ENCODE peak calls at places on chromosome 4, in nine cellular contexts. One of them, this sample, is unnamed.

GRCh38 chr4:169621754-169622481 is 1.5 kb downstream of the CLCN3 start:
- DNase-seq in left ventricle myocardium inferior: no peak
- DNase-seq in CD8-positive, alpha-beta T cell: no peak
- DNase-seq in suprapubic skin: no peak
- DNase-seq in heart right ventricle: no peak
- DNase-seq in ovary: no peak
- DNase-seq in psoas muscle: no peak
- DNase-seq in Panc1: peak; percentile 32
- DNase-seq in left lung: no peak
- DNase-seq in this sample: no peak

GRCh38 chr4:2860391-2861348 is 17.0 kb downstream of the ADD1 start:
- DNase-seq in left ventricle myocardium inferior: peak; percentile 67
- DNase-seq in CD8-positive, alpha-beta T cell: no peak
- DNase-seq in suprapubic skin: no peak
- DNase-seq in heart right ventricle: peak; percentile 61
- DNase-seq in ovary: no peak
- DNase-seq in psoas muscle: no peak
- DNase-seq in Panc1: no peak
- DNase-seq in left lung: no peak
- DNase-seq in this sample: no peak

GRCh38 chr4:13917010-13917409 is 289.5 kb upstream of the BOD1L1 start:
- DNase-seq in left ventricle myocardium inferior: no peak
- DNase-seq in CD8-positive, alpha-beta T cell: no peak
- DNase-seq in suprapubic skin: no peak
- DNase-seq in heart right ventricle: no peak
- DNase-seq in ovary: no peak
- DNase-seq in psoas muscle: no peak
- DNase-seq in Panc1: no peak
- DNase-seq in left lung: no peak
- DNase-seq in this sample: no peak

GRCh38 chr4:105871997-105872396 is 23.3 kb upstream of the NPNT start:
- DNase-seq in left ventricle myocardium inferior: no peak
- DNase-seq in CD8-positive, alpha-beta T cell: no peak
- DNase-seq in suprapubic skin: no peak
- DNase-seq in heart right ventricle: no peak
- DNase-seq in ovary: no peak
- DNase-seq in psoas muscle: no peak
- DNase-seq in Panc1: no peak
- DNase-seq in left lung: no peak
- DNase-seq in this sample: no peak

GRCh38 chr4:123878976-123879375 is 482.4 kb downstream of the SPRY1 start:
- DNase-seq in left ventricle myocardium inferior: no peak
- DNase-seq in CD8-positive, alpha-beta T cell: no peak
- DNase-seq in suprapubic skin: no peak
- DNase-seq in heart right ventricle: no peak
- DNase-seq in ovary: no peak
- DNase-seq in psoas muscle: no peak
- DNase-seq in Panc1: no peak
- DNase-seq in left lung: no peak
- DNase-seq in this sample: no peak

GRCh38 chr4:122602277-122603142 is 18.4 kb downstream of the IL21 start:
- DNase-seq in left ventricle myocardium inferior: no peak
- DNase-seq in CD8-positive, alpha-beta T cell: no peak
- DNase-seq in suprapubic skin: no peak
- DNase-seq in heart right ventricle: no peak
- DNase-seq in ovary: no peak
- DNase-seq in psoas muscle: no peak
- DNase-seq in Panc1: no peak
- DNase-seq in left lung: no peak
- DNase-seq in this sample: no peak

GRCh38 chr4:31516520-31516919 is 796.4 kb downstream of the PCDH7 start:
- DNase-seq in left ventricle myocardium inferior: no peak
- DNase-seq in CD8-positive, alpha-beta T cell: no peak
- DNase-seq in suprapubic skin: no peak
- DNase-seq in heart right ventricle: no peak
- DNase-seq in ovary: no peak
- DNase-seq in psoas muscle: no peak
- DNase-seq in Panc1: no peak
- DNase-seq in left lung: no peak
- DNase-seq in this sample: no peak

GRCh38 chr4:150248181-150248580 is 169.9 kb downstream of the DCLK2 start:
- DNase-seq in left ventricle myocardium inferior: no peak
- DNase-seq in CD8-positive, alpha-beta T cell: no peak
- DNase-seq in suprapubic skin: no peak
- DNase-seq in heart right ventricle: no peak
- DNase-seq in ovary: no peak
- DNase-seq in psoas muscle: no peak
- DNase-seq in Panc1: no peak
- DNase-seq in left lung: no peak
- DNase-seq in this sample: no peak

GRCh38 chr4:55398461-55398860 is 2.7 kb downstream of the TMEM165 start:
- DNase-seq in left ventricle myocardium inferior: no peak
- DNase-seq in CD8-positive, alpha-beta T cell: no peak
- DNase-seq in suprapubic skin: no peak
- DNase-seq in heart right ventricle: no peak
- DNase-seq in ovary: no peak
- DNase-seq in psoas muscle: no peak
- DNase-seq in Panc1: no peak
- DNase-seq in left lung: no peak
- DNase-seq in this sample: no peak

GRCh38 chr4:157045507-157046127 is 30.3 kb upstream of the GLRB start:
- DNase-seq in left ventricle myocardium inferior: no peak
- DNase-seq in CD8-positive, alpha-beta T cell: no peak
- DNase-seq in suprapubic skin: no peak
- DNase-seq in heart right ventricle: no peak
- DNase-seq in ovary: no peak
- DNase-seq in psoas muscle: no peak
- DNase-seq in Panc1: peak; percentile 32
- DNase-seq in left lung: no peak
- DNase-seq in this sample: no peak

GRCh38 chr4:87918314-87919058 is 57.0 kb upstream of the SPP1 start:
- DNase-seq in left ventricle myocardium inferior: no peak
- DNase-seq in CD8-positive, alpha-beta T cell: no peak
- DNase-seq in suprapubic skin: no peak
- DNase-seq in heart right ventricle: no peak
- DNase-seq in ovary: no peak
- DNase-seq in psoas muscle: no peak
- DNase-seq in Panc1: no peak
- DNase-seq in left lung: no peak
- DNase-seq in this sample: no peak

GRCh38 chr4:146342600-146343192 is 128.4 kb downstream of the REELD1 start:
- DNase-seq in left ventricle myocardium inferior: no peak
- DNase-seq in CD8-positive, alpha-beta T cell: no peak
- DNase-seq in suprapubic skin: no peak
- DNase-seq in heart right ventricle: no peak
- DNase-seq in ovary: no peak
- DNase-seq in psoas muscle: no peak
- DNase-seq in Panc1: no peak
- DNase-seq in left lung: no peak
- DNase-seq in this sample: no peak

GRCh38 chr4:8857682-8858187 is 13.9 kb downstream of the HMX1 start:
- DNase-seq in left ventricle myocardium inferior: no peak
- DNase-seq in CD8-positive, alpha-beta T cell: no peak
- DNase-seq in suprapubic skin: no peak
- DNase-seq in heart right ventricle: no peak
- DNase-seq in ovary: no peak
- DNase-seq in psoas muscle: no peak
- DNase-seq in Panc1: no peak
- DNase-seq in left lung: no peak
- DNase-seq in this sample: no peak

GRCh38 chr4:104235966-104236365 is 258.7 kb downstream of the CXXC4 start:
- DNase-seq in left ventricle myocardium inferior: no peak
- DNase-seq in CD8-positive, alpha-beta T cell: no peak
- DNase-seq in suprapubic skin: no peak
- DNase-seq in heart right ventricle: no peak
- DNase-seq in ovary: no peak
- DNase-seq in psoas muscle: no peak
- DNase-seq in Panc1: no peak
- DNase-seq in left lung: no peak
- DNase-seq in this sample: no peak

DNA sequence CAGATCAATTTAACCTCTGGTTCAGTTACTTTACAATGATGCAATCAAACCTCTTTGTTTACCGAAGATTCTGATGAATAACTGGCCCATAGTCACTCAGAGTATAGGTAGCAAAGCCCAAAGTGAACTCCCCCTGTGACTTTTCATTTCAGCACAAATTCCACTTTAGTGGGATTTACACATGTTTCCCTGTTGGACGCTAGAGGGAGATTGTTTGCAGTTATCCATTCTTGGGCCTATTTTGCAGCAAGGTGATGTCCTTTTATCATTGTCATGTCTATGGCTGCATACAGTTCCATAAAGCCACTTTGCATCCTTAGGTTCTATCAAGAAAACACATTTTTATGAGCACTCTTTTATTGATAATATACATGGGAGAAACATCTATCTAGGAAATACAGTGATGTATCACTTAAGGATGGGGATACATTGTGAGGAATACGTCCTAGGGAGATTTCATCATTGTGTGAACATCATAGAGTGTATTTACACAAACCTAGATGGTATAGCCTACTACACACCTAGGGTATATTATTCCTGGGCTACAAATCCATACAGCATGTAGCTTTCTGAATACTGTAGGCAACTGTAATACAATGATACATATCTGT is 14.5 kb upstream of the DKK2 start:
- DNase-seq in left ventricle myocardium inferior: no peak
- DNase-seq in CD8-positive, alpha-beta T cell: no peak
- DNase-seq in suprapubic skin: no peak
- DNase-seq in heart right ventricle: no peak
- DNase-seq in ovary: no peak
- DNase-seq in psoas muscle: no peak
- DNase-seq in Panc1: no peak
- DNase-seq in left lung: no peak
- DNase-seq in this sample: no peak
- TF ChIP-seq CTCF in left ventricle myocardium inferior: peak; percentile 51
- TF ChIP-seq CTCF in CD8-positive, alpha-beta T cell: no peak
- TF ChIP-seq CTCF in suprapubic skin: peak; percentile 22
- TF ChIP-seq CTCF in heart right ventricle: peak; percentile 41
- TF ChIP-seq CTCF in ovary: no peak
- TF ChIP-seq CTCF in psoas muscle: peak; percentile 34
- TF ChIP-seq CTCF in Panc1: peak; percentile 50
- TF ChIP-seq CTCF in left lung: no peak
- TF ChIP-seq CTCF in this sample: peak; percentile 40

GRCh38 chr4:80999943-81000342 is 30.6 kb upstream of the BMP3 start:
- DNase-seq in left ventricle myocardium inferior: no peak
- DNase-seq in CD8-positive, alpha-beta T cell: no peak
- DNase-seq in suprapubic skin: no peak
- DNase-seq in heart right ventricle: no peak
- DNase-seq in ovary: no peak
- DNase-seq in psoas muscle: no peak
- DNase-seq in Panc1: no peak
- DNase-seq in left lung: no peak
- DNase-seq in this sample: no peak

GRCh38 chr4:81003549-81004240 is 26.8 kb upstream of the BMP3 start:
- DNase-seq in left ventricle myocardium inferior: no peak
- DNase-seq in CD8-positive, alpha-beta T cell: no peak
- DNase-seq in suprapubic skin: no peak
- DNase-seq in heart right ventricle: no peak
- DNase-seq in ovary: no peak
- DNase-seq in psoas muscle: no peak
- DNase-seq in Panc1: no peak
- DNase-seq in left lung: no peak
- DNase-seq in this sample: no peak
- H3K27ac ChIP-seq in left ventricle myocardium inferior: no peak overlapping the region
- H3K27ac ChIP-seq in CD8-positive, alpha-beta T cell: no peak overlapping the region
- H3K27ac ChIP-seq in suprapubic skin: no peak overlapping the region
- H3K27ac ChIP-seq in heart right ventricle: no peak overlapping the region
- H3K27ac ChIP-seq in ovary: no peak overlapping the region
- H3K27ac ChIP-seq in psoas muscle: no peak overlapping the region
- H3K27ac ChIP-seq in Panc1: no peak overlapping the region
- H3K27ac ChIP-seq in left lung: no peak overlapping the region
- H3K27ac ChIP-seq in this sample: no peak overlapping the region

DNA sequence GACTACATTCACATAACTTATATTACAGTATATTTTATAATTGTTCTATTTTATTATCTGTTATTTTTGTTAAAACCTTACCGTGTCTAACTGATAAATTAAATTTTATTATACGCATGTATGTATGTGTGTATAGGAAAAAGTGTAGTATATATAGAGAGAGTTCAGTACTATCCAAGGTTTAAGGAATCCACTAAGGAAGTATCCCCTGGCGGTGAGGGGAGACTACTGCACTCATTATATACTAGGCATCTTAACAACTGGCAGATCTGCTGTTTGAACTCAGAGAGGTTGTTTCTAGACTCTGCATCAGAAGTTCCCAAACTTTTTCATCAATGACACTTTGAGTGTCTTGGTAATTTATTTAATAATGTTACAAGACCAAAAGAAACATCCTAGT is 70.9 kb downstream of the NDST4 start:
- DNase-seq in left ventricle myocardium inferior: no peak
- DNase-seq in CD8-positive, alpha-beta T cell: no peak
- DNase-seq in suprapubic skin: no peak
- DNase-seq in heart right ventricle: no peak
- DNase-seq in ovary: no peak
- DNase-seq in psoas muscle: no peak
- DNase-seq in Panc1: no peak
- DNase-seq in left lung: no peak
- DNase-seq in this sample: no peak
- TF ChIP-seq CTCF in left ventricle myocardium inferior: peak; percentile 12
- TF ChIP-seq CTCF in CD8-positive, alpha-beta T cell: no peak
- TF ChIP-seq CTCF in suprapubic skin: no peak
- TF ChIP-seq CTCF in heart right ventricle: no peak
- TF ChIP-seq CTCF in ovary: no peak
- TF ChIP-seq CTCF in psoas muscle: no peak
- TF ChIP-seq CTCF in Panc1: no peak
- TF ChIP-seq CTCF in left lung: no peak
- TF ChIP-seq CTCF in this sample: no peak

GRCh38 chr4:187307131-187307530 is 583.5 kb upstream of the FAT1 start:
- DNase-seq in left ventricle myocardium inferior: no peak
- DNase-seq in CD8-positive, alpha-beta T cell: no peak
- DNase-seq in suprapubic skin: no peak
- DNase-seq in heart right ventricle: no peak
- DNase-seq in ovary: no peak
- DNase-seq in psoas muscle: no peak
- DNase-seq in Panc1: no peak
- DNase-seq in left lung: no peak
- DNase-seq in this sample: no peak
- H3K27ac ChIP-seq in left ventricle myocardium inferior: no peak overlapping the region
- H3K27ac ChIP-seq in CD8-positive, alpha-beta T cell: no peak overlapping the region
- H3K27ac ChIP-seq in suprapubic skin: no peak overlapping the region
- H3K27ac ChIP-seq in heart right ventricle: no peak overlapping the region
- H3K27ac ChIP-seq in ovary: no peak overlapping the region
- H3K27ac ChIP-seq in psoas muscle: no peak overlapping the region
- H3K27ac ChIP-seq in Panc1: no peak overlapping the region
- H3K27ac ChIP-seq in left lung: no peak overlapping the region
- H3K27ac ChIP-seq in this sample: no peak overlapping the region